ENCODE peak calls at places on chromosomes 11 and 22, in five cellular contexts. D, X, K, J and O are unnamed samples.

GRCh38 chr22:46043816-46044717 is 67.1 kb upstream of the WNT7B start:
- DNase-seq in D (peak; percentile 13), X (peak; percentile 8), K (no peak), J (peak; percentile 54), O (peak; percentile 60)

GRCh38 chr11:64588701-64589100 is 2.3 kb upstream of the SLC22A12 start:
- DNase-seq in D (no peak), X (no peak), K (no peak), J (no peak), O (no peak)

GRCh38 chr11:6362868-6363678 is 27.2 kb upstream of the SMPD1 start:
- DNase-seq in D (peak; percentile 70), X (peak; percentile 47), K (peak; percentile 89), J (peak; percentile 87), O (peak; percentile 75)

GRCh38 chr11:27204527-27204926 is 158.5 kb downstream of the CCDC34 start:
- DNase-seq in D (peak; percentile 32), X (no peak), K (no peak), J (no peak), O (peak; percentile 27)

GRCh38 chr11:62678770-62679696 is at the start of gene UBXN1:
- DNase-seq in D (peak; percentile 87), X (peak; percentile 55), K (peak; percentile 94), J (peak; percentile 89), O (peak; percentile 88)

GRCh38 chr22:36585841-36586240 is 56.9 kb upstream of the EIF3D start:
- DNase-seq in D (no peak), X (no peak), K (no peak), J (no peak), O (no peak)

GRCh38 chr22:36367066-36367465 is 20.7 kb downstream of the MYH9 start:
- DNase-seq in D (no peak), X (no peak), K (no peak), J (no peak), O (no peak)

GRCh38 chr22:23054531-23055257 is 15.6 kb upstream of the GNAZ start:
- DNase-seq in D (peak; percentile 73), X (no peak), K (peak; percentile 1), J (peak; percentile 35), O (no peak)

GRCh38 chr11:32333335-32333991 is 101.9 kb downstream of the WT1 start:
- DNase-seq in D (no peak), X (no peak), K (peak; percentile 77), J (peak; percentile 63), O (peak; percentile 77)

GRCh38 chr11:73411031-73411430 is 34.8 kb downstream of the RELT start:
- DNase-seq in D (no peak), X (no peak), K (no peak), J (no peak), O (no peak)

GRCh38 chr22:49959782-49960158 is 802 bp upstream of the PIM3 start:
- DNase-seq in D (no peak), X (no peak), K (no peak), J (peak; percentile 66), O (peak; percentile 62)

GRCh38 chr11:72123117-72123653 is 10.7 kb upstream of the ANAPC15 start:
- DNase-seq in D (no peak), X (no peak), K (no peak), J (no peak), O (no peak)

GRCh38 chr11:119361056-119361787 is 14.7 kb upstream of the MFRP start:
- DNase-seq in D (peak; percentile 78), X (peak; percentile 61), K (peak; percentile 87), J (no peak), O (peak; percentile 81)

GRCh38 chr11:30128269-30128932 is 102.4 kb upstream of the FSHB start:
- DNase-seq in D (peak; percentile 37), X (no peak), K (peak; percentile 59), J (no peak), O (no peak)

GRCh38 chr22:36369922-36370781 is 17.6 kb downstream of the MYH9 start:
- DNase-seq in D (peak; percentile 52), X (no peak), K (peak; percentile 74), J (peak; percentile 76), O (peak; percentile 89)

GRCh38 chr11:43868852-43869567 is 11.6 kb upstream of the ALKBH3 start:
- DNase-seq in D (no peak), X (no peak), K (peak; percentile 38), J (no peak), O (no peak)

GRCh38 chr11:7927635-7928034 is 3.4 kb downstream of the OR10A6 start:
- DNase-seq in D (no peak), X (no peak), K (no peak), J (no peak), O (no peak)

GRCh38 chr22:22588485-22589164 is 29.6 kb upstream of the PRAME start:
- DNase-seq in D (no peak), X (no peak), K (no peak), J (no peak), O (no peak)

GRCh38 chr22:27434898-27435297 is 366.7 kb downstream of the MN1 start:
- DNase-seq in D (no peak), X (no peak), K (no peak), J (no peak), O (no peak)

GRCh38 chr11:124285610-124286344 is 28.0 kb downstream of the OR8D1 start:
- DNase-seq in D (no peak), X (no peak), K (no peak), J (no peak), O (no peak)
- H3K27ac ChIP-seq in D (no peak overlapping the region), X (no peak overlapping the region), K (no peak overlapping the region), J (no peak overlapping the region), O (no peak overlapping the region)

DNA sequence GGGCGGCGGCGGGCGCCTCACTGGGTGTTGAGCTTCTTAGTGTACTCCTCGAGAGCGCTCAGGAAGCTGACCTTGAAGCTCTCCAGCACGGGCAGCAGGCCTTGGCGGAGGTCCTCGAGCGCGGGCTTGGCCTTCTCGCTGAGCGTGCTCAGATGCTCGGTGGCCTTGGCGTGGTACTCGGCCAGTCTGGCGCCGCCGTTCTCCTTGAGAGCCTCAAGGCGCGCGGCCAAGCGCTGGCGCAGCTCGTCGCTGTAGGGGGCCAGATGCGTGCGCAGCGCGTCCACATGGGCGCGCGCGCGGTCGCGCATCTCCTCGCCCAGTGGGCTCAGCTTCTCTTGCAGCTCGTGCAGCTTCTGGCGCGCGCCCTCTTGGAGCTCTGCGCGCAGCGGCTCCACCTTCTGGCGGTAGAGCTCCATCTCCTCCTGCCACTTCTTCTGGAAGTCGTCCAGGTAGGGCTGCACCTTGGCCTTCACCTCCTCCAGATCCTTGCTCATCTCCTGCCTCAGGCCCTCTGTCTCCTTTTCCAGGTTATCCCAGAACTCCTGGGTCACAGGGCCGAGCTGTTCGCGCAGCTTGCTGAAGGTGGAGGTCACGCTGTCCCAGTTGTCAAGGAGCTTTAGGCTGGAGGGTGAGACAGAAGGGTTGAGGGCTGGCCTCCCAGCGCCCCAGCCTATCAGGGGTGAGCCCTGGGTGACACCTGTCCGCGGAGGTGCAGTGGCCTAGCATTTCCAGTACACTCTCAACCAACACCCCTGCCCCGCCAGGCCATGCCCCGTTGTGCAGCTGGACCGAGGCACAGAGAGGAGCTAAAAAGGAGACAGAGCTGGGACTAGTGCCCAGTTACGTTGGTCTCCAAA is 1.4 kb downstream of the APOA1 start:
- DNase-seq in D (peak; percentile 89), X (peak; percentile 61), K (peak; percentile 95), J (peak; percentile 91), O (peak; percentile 100)
- TF ChIP-seq CTCF in D (peak; percentile 75), X (peak; percentile 60), K (peak; percentile 65), J (peak; percentile 81), O (peak; percentile 80)

GRCh38 chr11:46701078-46701654 is 335 bp downstream of the ZNF408 start:
- DNase-seq in D (no peak), X (no peak), K (no peak), J (no peak), O (no peak)
- H3K4me1 ChIP-seq in D (peaks cover 19% of the 10 kb centered on the region), X (peaks cover 44% of the 10 kb centered on the region), K (peaks cover 18% of the 10 kb centered on the region), J (peaks cover 61% of the 10 kb centered on the region), O (peaks cover 16% of the 10 kb centered on the region)

DNA sequence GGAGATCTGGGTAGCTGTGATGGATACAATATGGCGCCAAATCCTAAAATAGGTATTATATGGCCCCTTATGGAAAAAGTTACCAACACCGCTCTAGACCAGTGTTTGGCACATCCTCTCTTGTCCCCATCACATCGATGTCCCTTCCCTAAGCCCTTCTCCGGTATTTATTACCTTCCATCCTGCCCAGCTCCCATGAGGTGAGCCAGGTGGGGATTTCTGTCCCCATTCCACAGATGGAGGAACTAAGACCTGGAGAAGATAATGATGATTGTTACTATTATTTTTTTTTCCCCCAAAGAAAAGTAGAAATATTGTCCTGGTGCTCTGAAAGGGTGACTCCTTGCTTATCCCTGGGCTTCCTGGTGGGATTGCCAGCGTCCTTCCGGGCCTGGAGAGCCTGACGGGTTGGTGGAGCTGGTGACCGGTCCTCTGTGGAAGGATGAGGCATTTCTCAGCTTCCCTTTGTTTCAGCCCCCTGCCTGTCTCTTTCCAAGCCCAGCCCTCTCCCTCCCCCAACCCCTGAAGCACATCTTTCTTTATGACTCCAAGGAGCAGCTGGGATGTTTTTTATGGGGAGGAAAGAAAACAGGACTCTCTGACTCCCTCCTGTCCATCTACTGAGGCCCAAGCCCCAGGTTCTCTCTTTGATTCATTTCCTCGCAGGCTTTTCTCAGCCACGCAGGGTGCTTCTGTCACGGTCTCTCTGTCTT is 65.5 kb downstream of the TP53I11 start:
- DNase-seq in D (no peak), X (no peak), K (peak; percentile 32), J (no peak), O (no peak)
- H3K27ac ChIP-seq in D (no peak overlapping the region), X (no peak overlapping the region), K (peak overlapping the region; percentile 35), J (peak overlapping the region; percentile 42), O (no peak overlapping the region)

GRCh38 chr22:37661160-37661924 is 2.8 kb downstream of the PDXP start:
- DNase-seq in D (peak; percentile 57), X (no peak), K (peak; percentile 66), J (no peak), O (peak; percentile 46)
- TF ChIP-seq CTCF in D (peak; percentile 71), X (peak; percentile 36), K (peak; percentile 45), J (peak; percentile 27), O (peak; percentile 44)

GRCh38 chr11:33613404-33613803 is 87.2 kb downstream of the C11orf91 start:
- DNase-seq in D (no peak), X (no peak), K (no peak), J (no peak), O (no peak)
- H3K4me1 ChIP-seq in D (no peaks in the 10 kb centered on the region), X (no peaks in the 10 kb centered on the region), K (no peaks in the 10 kb centered on the region), J (no peaks in the 10 kb centered on the region), O (no peaks in the 10 kb centered on the region)

GRCh38 chr22:24339452-24339747 is 68.8 kb downstream of the SPECC1L start:
- DNase-seq in D (no peak), X (no peak), K (no peak), J (no peak), O (no peak)
- H3K27ac ChIP-seq in D (no peak overlapping the region), X (no peak overlapping the region), K (no peak overlapping the region), J (no peak overlapping the region), O (peak overlapping the region; percentile 57)